ENCODE peak calls at places on chromosomes 2 and 18, in seven cellular contexts. Z is fibroblast of mammary gland; E is cardiac muscle cell; U is CD4-positive, CD25-positive, alpha-beta regulatory T cell; D is adrenal gland; F is lower lobe of right lung; H is H1. R is an unnamed sample.

GRCh38 chr2:23480991-23481797 is 96.2 kb downstream of the KLHL29 start:
- DNase-seq in F (no peak), E (peak), D (no peak), Z (peak), H (no peak), U (no peak), R (no peak)

GRCh38 chr2:54899576-54900200 is 150.6 kb downstream of the RTN4 start:
- DNase-seq in E (peak), U (peak), F (no peak), D (peak), Z (peak), H (no peak), R (no peak)

GRCh38 chr2:96099861-96100798 is 16.2 kb downstream of the ADRA2B start:
- DNase-seq in F (peak), E (no peak), H (peak), D (peak), Z (no peak), U (no peak), R (no peak)

GRCh38 chr2:109435866-109436634 is 177.7 kb downstream of the SEPTIN10 start:
- DNase-seq in D (peak), H (no peak), U (no peak), Z (peak), F (peak), E (peak), R (no peak)

GRCh38 chr2:234029150-234029733 is 21.3 kb upstream of the SPP2 start:
- DNase-seq in U (no peak), H (no peak), F (no peak), Z (no peak), E (no peak), D (no peak), R (no peak)

GRCh38 chr2:30947686-30948085 is 140.4 kb upstream of the CAPN13 start:
- DNase-seq in E (no peak), H (no peak), D (no peak), F (no peak), Z (no peak), U (no peak), R (no peak)

GRCh38 chr2:41894563-41895333 is 153.1 kb upstream of the PKDCC start:
- DNase-seq in U (no peak), F (no peak), H (no peak), E (no peak), D (no peak), Z (no peak), R (no peak)

GRCh38 chr2:46435796-46436360 is 43.5 kb upstream of the TMEM247 start:
- DNase-seq in H (no peak), Z (peak), D (no peak), E (peak), F (no peak), U (no peak), R (no peak)

GRCh38 chr2:98768765-98769476 is 38.0 kb upstream of the MGAT4A start:
- DNase-seq in H (no peak), U (no peak), F (no peak), D (no peak), Z (no peak), E (peak), R (no peak)

GRCh38 chr2:43266692-43267091 is 40.3 kb upstream of the ZFP36L2 start:
- DNase-seq in H (no peak), U (no peak), Z (no peak), E (no peak), F (peak), D (peak), R (no peak)

GRCh38 chr2:210288376-210288775 is 26.6 kb downstream of the MYL1 start:
- DNase-seq in E (no peak), F (no peak), U (no peak), H (no peak), D (no peak), Z (no peak), R (no peak)

GRCh38 chr2:158413581-158413980 is 43.0 kb downstream of the CCDC148 start:
- DNase-seq in D (no peak), Z (no peak), U (no peak), H (no peak), F (no peak), E (no peak), R (no peak)

GRCh38 chr2:226544581-226545210 is 254.9 kb downstream of the IRS1 start:
- DNase-seq in H (no peak), D (no peak), E (no peak), U (no peak), Z (peak), F (no peak), R (no peak)

GRCh38 chr18:54261894-54262293 is 7.4 kb upstream of the POLI start:
- DNase-seq in U (no peak), E (peak), D (no peak), F (peak), Z (no peak), H (no peak), R (no peak)

GRCh38 chr2:205612661-205613060 is 69.6 kb upstream of the NRP2 start:
- DNase-seq in H (no peak), Z (no peak), F (no peak), U (no peak), D (no peak), E (peak), R (no peak)

GRCh38 chr2:7572460-7572859 is 655.2 kb downstream of the RNF144A start:
- DNase-seq in D (no peak), Z (no peak), U (no peak), H (no peak), F (no peak), E (no peak), R (no peak)

GRCh38 chr18:62781893-62782292 is 66.6 kb downstream of the PHLPP1 start:
- DNase-seq in H (no peak), E (peak), F (no peak), D (peak), Z (peak), U (no peak), R (no peak)

GRCh38 chr2:220891405-220891804 is 680.7 kb downstream of the EPHA4 start:
- DNase-seq in D (no peak), F (no peak), Z (peak), E (peak), H (no peak), U (no peak), R (no peak)

GRCh38 chr18:12376034-12376717 is 851 bp downstream of the AFG3L2 start:
- DNase-seq in H (no peak), Z (peak), E (peak), U (peak), D (peak), F (peak), R (no peak)

GRCh38 chr2:160411167-160411566 is 82.4 kb downstream of the RBMS1 start:
- DNase-seq in Z (peak), F (no peak), E (peak), D (no peak), U (no peak), H (no peak), R (no peak)

GRCh38 chr2:164044637-164045036 is 308.8 kb upstream of the FIGN start:
- DNase-seq in F (no peak), U (no peak), H (no peak), D (no peak), Z (no peak), E (peak), R (no peak)

GRCh38 chr2:32425719-32426141 is 68.9 kb downstream of the BIRC6 start:
- DNase-seq in U (no peak), E (peak), F (no peak), H (no peak), Z (peak), D (no peak), R (no peak)

GRCh38 chr2:56334622-56335021 is 150.8 kb downstream of the CCDC85A start:
- DNase-seq in Z (peak), F (no peak), U (no peak), D (no peak), H (no peak), E (peak), R (no peak)

GRCh38 chr2:85394256-85394655 is 15.9 kb downstream of the CAPG start:
- DNase-seq in Z (no peak), D (peak), F (no peak), U (no peak), E (no peak), H (no peak), R (no peak)

GRCh38 chr2:203330434-203330833 is 2.2 kb downstream of the ABI2 start:
- DNase-seq in H (no peak), Z (peak), F (no peak), D (no peak), U (no peak), E (peak), R (no peak)

GRCh38 chr2:196884368-196884767 is 42.1 kb downstream of the PGAP1 start:
- DNase-seq in F (no peak), H (no peak), D (no peak), Z (no peak), U (no peak), E (no peak), R (no peak)

GRCh38 chr18:51044928-51045587 is 15.0 kb downstream of the SMAD4 start:
- DNase-seq in D (no peak), H (no peak), Z (no peak), E (peak), U (no peak), F (no peak), R (no peak)

GRCh38 chr18:9017900-9018217 is 84.6 kb upstream of the NDUFV2 start:
- DNase-seq in F (no peak), Z (peak), H (no peak), D (no peak), E (no peak), U (no peak), R (no peak)

GRCh38 chr2:207173651-207174050 is 7.9 kb upstream of the KLF7 start:
- DNase-seq in Z (no peak), E (no peak), H (no peak), U (no peak), F (no peak), D (no peak), R (no peak)

GRCh38 chr2:224110811-224111210 is 71.7 kb upstream of the SERPINE2 start:
- DNase-seq in Z (no peak), E (no peak), D (no peak), U (no peak), H (no peak), F (no peak), R (no peak)

GRCh38 chr18:21439453-21439852 is 161.1 kb downstream of the ESCO1 start:
- DNase-seq in E (peak), H (no peak), D (no peak), U (no peak), F (no peak), Z (peak), R (no peak)

GRCh38 chr2:66439291-66440010 is 4.5 kb downstream of the MEIS1 start:
- DNase-seq in H (peak), D (no peak), U (no peak), E (peak), F (peak), Z (peak), R (no peak)

GRCh38 chr2:28227498-28227897 is 165.2 kb upstream of the FOSL2 start:
- DNase-seq in Z (no peak), U (no peak), E (no peak), D (no peak), F (no peak), H (no peak), R (no peak)

GRCh38 chr18:23872701-23873550 is 141.6 kb upstream of the TTC39C start:
- DNase-seq in F (no peak), D (no peak), H (no peak), Z (no peak), E (no peak), U (no peak), R (peak)

GRCh38 chr2:233350708-233351107 is 3.6 kb upstream of the DGKD start:
- DNase-seq in E (peak), D (peak), U (no peak), Z (peak), F (no peak), H (no peak), R (no peak)

GRCh38 chr2:179081954-179082353 is 32.0 kb upstream of the CCDC141 start:
- DNase-seq in H (no peak), F (no peak), D (no peak), U (no peak), E (no peak), Z (no peak), R (no peak)

GRCh38 chr18:12639990-12640880 is 17.7 kb downstream of the SPIRE1 start:
- DNase-seq in H (no peak), D (peak), F (no peak), U (no peak), E (peak), Z (peak), R (no peak)

GRCh38 chr2:36507408-36507812 is 90.6 kb downstream of the FEZ2 start:
- DNase-seq in E (peak), H (no peak), F (no peak), Z (peak), D (peak), U (peak), R (no peak)

GRCh38 chr18:48227206-48227605 is 182.0 kb downstream of the ZBTB7C start:
- DNase-seq in U (no peak), H (no peak), E (no peak), F (no peak), Z (no peak), D (no peak), R (no peak)

GRCh38 chr2:44803100-44803424 is 138.4 kb upstream of the SIX3 start:
- DNase-seq in H (no peak), Z (no peak), F (no peak), U (no peak), E (no peak), D (no peak), R (no peak)

GRCh38 chr2:44804406-44805235 is 136.9 kb upstream of the SIX3 start:
- DNase-seq in Z (no peak), F (no peak), E (no peak), H (no peak), U (no peak), D (no peak), R (no peak)

GRCh38 chr2:44805836-44806235 is 135.7 kb upstream of the SIX3 start:
- DNase-seq in Z (no peak), F (no peak), U (no peak), E (no peak), D (no peak), H (no peak), R (no peak)

GRCh38 chr2:44807344-44808025 is 134.0 kb upstream of the SIX3 start:
- DNase-seq in Z (no peak), F (no peak), E (no peak), U (no peak), D (no peak), H (no peak), R (no peak)

DNA sequence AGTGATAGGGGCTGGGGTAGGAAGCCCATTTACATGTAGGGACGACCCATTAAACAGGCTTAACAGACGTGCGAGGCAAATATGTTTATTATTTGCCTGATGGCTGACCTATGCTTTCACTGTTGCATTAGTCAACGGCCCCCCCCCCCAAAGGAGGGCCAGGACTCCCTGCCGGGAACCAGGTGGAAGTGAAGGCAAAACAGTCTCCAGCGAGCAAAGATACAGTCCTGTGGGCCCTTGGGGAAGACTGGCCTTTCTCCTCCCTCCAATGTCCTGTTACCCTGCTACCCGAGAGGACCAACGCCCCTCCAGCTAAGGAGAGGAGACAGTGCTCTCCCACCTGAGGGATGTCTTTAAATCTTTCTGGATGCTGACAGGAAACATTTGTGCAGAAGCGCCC is 136.1 kb upstream of the SIX3 start:
- DNase-seq in Z (no peak), H (no peak), F (no peak), U (no peak), E (no peak), D (no peak), R (no peak)
- H3K4me3 ChIP-seq in Z (no peak), H (peak), F (no peak), U (no peak), E (no peak), D (no peak), R (no peak)

DNA sequence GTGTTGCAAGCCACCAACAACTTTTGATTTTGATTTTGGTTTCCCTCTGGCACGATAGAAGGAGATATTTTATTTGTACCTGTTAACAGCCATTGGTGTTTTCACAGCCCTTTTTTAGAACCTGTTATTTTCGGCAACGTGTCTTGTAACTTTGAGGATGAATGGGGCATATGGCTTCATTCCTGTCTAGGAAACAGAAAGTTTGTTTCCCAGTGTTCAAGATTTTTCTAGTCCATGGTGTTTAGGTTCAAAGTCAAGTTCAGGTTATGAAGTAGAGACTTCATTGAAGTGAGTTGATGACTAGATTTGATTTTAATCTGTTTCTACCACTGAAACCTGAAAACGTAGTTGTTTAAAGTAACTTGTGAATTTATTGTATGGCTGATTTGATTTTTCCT is 343 bp downstream of the RASGRP3 start:
- DNase-seq in E (no peak), H (no peak), D (no peak), U (no peak), F (no peak), Z (no peak), R (no peak)
- H3K4me3 ChIP-seq in E (peak), H (no peak), D (no peak), U (peak), F (peak), Z (peak), R (peak)

DNA sequence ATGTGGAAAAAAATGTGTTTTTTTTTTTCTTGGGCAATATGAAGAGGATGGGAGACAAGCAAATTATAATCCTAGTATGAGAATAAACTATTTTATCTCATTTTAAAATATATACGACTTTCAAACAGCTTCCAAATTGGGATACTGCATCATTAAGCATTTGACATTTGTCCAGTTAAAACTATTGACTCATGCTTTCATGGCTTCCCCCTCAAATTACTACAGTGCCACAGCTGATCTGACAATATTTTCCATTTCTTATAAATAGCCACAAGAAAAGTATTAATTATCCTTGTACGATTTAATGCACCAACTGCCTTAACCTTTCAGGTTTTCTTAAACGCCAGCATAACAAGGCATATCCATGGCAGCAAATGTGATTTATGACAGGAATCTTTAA is 1134.8 kb upstream of the ZEB2 start:
- DNase-seq in D (no peak), F (no peak), Z (peak), E (no peak), H (no peak), U (no peak), R (no peak)
- H3K4me3 ChIP-seq in D (no peak), F (no peak), Z (no peak), E (no peak), H (no peak), U (no peak), R (no peak)

GRCh38 chr2:161415467-161416293 is 417 bp upstream of the TBR1 start:
- DNase-seq in H (no peak), F (no peak), U (peak), D (no peak), E (no peak), Z (no peak), R (no peak)
- H3K4me3 ChIP-seq in H (peak), F (peak), U (peak), D (no peak), E (no peak), Z (no peak), R (no peak)

GRCh38 chr2:165563468-165564225 is 94.1 kb downstream of the CSRNP3 start:
- DNase-seq in D (no peak), Z (no peak), H (no peak), F (no peak), U (no peak), E (no peak), R (no peak)

GRCh38 chr2:165562235-165562634 is 92.7 kb downstream of the CSRNP3 start:
- DNase-seq in F (no peak), Z (no peak), E (peak), U (no peak), H (no peak), D (no peak), R (no peak)

GRCh38 chr2:165558832-165559231 is 89.3 kb downstream of the CSRNP3 start:
- DNase-seq in U (no peak), D (no peak), H (no peak), F (no peak), E (no peak), Z (peak), R (no peak)

DNA sequence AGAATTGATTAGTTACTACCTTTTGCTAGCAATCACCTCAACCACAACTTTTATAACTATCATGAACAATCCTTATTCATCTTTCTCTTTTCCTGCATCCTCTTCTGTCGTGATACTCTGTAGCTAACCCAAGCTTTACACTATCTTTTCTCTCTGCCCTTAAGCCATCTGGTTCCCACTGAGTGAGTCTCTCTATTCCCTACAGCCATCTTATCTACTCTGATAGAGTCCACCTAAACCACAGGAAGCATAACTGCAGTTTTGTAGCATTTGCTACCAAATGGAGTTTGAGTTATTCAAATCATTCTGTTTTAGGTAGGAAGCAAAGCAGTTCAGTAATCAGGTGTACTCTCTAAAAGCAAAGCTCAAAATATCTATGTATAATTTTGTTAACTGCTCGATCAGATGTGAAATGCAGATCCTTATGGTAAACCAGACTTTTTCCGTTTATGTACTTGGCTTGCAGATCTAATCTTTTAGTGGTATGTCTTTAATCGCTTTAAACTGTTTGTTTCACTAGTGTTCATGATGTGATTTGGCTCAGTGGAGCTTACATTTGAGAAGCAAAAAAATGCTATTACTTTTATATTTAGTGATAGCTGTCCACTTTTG is 91.0 kb downstream of the CSRNP3 start:
- DNase-seq in E (no peak), H (no peak), U (no peak), F (no peak), Z (no peak), D (no peak), R (no peak)
- H3K4me3 ChIP-seq in E (no peak), H (no peak), U (no peak), F (no peak), Z (no peak), D (no peak), R (no peak)

GRCh38 chr2:73386894-73387636 is 1.4 kb downstream of the ALMS1 start:
- DNase-seq in D (no peak), F (no peak), U (no peak), E (no peak), Z (no peak), H (no peak), R (no peak)
- H3K4me3 ChIP-seq in D (no peak), F (peak), U (peak), E (peak), Z (peak), H (peak), R (peak)